ENCODE peak calls at places on chromosome 10, in eight cellular contexts. One of them, this sample, is unnamed.

GRCh38 chr10:42482411-42482810 is 156.0 kb downstream of the ZNF33B start:
- DNase-seq in HTR-8/SVneo: no peak
- DNase-seq in substantia nigra: no peak
- DNase-seq in A549: no peak
- DNase-seq in NCI-H345: no peak
- DNase-seq in fibroblast of mammary gland: peak; percentile 0
- DNase-seq in T-helper 1 cell: no peak
- DNase-seq in pancreas: no peak
- DNase-seq in this sample: no peak

GRCh38 chr10:123637326-123637880 is 28.8 kb upstream of the GPR26 start:
- DNase-seq in fibroblast of mammary gland: peak; percentile 27
- DNase-seq in A549: no peak
- DNase-seq in NCI-H345: no peak
- DNase-seq in substantia nigra: no peak
- DNase-seq in HTR-8/SVneo: no peak
- DNase-seq in pancreas: no peak
- DNase-seq in T-helper 1 cell: no peak
- DNase-seq in this sample: no peak

GRCh38 chr10:112208981-112209380 is 25.4 kb upstream of the GPAM start:
- DNase-seq in fibroblast of mammary gland: peak; percentile 67
- DNase-seq in T-helper 1 cell: no peak
- DNase-seq in A549: no peak
- DNase-seq in substantia nigra: no peak
- DNase-seq in NCI-H345: no peak
- DNase-seq in HTR-8/SVneo: no peak
- DNase-seq in pancreas: no peak
- DNase-seq in this sample: no peak

GRCh38 chr10:127976286-127976685 is 69.4 kb downstream of the PTPRE start:
- DNase-seq in pancreas: no peak
- DNase-seq in A549: no peak
- DNase-seq in fibroblast of mammary gland: peak; percentile 20
- DNase-seq in substantia nigra: no peak
- DNase-seq in T-helper 1 cell: no peak
- DNase-seq in NCI-H345: no peak
- DNase-seq in HTR-8/SVneo: no peak
- DNase-seq in this sample: no peak

GRCh38 chr10:90887555-90887954 is 15.8 kb downstream of the RPP30 start:
- DNase-seq in HTR-8/SVneo: no peak
- DNase-seq in substantia nigra: no peak
- DNase-seq in fibroblast of mammary gland: peak; percentile 51
- DNase-seq in A549: peak; percentile 24
- DNase-seq in T-helper 1 cell: no peak
- DNase-seq in NCI-H345: no peak
- DNase-seq in pancreas: no peak
- DNase-seq in this sample: no peak

GRCh38 chr10:78749200-78749599 is 319.6 kb upstream of the ZMIZ1 start:
- DNase-seq in fibroblast of mammary gland: no peak
- DNase-seq in substantia nigra: no peak
- DNase-seq in NCI-H345: no peak
- DNase-seq in A549: no peak
- DNase-seq in HTR-8/SVneo: no peak
- DNase-seq in T-helper 1 cell: no peak
- DNase-seq in pancreas: no peak
- DNase-seq in this sample: no peak

GRCh38 chr10:131822694-131823245 is 78.0 kb upstream of the PPP2R2D start:
- DNase-seq in substantia nigra: no peak
- DNase-seq in pancreas: peak; percentile 18
- DNase-seq in T-helper 1 cell: no peak
- DNase-seq in NCI-H345: no peak
- DNase-seq in fibroblast of mammary gland: no peak
- DNase-seq in A549: no peak
- DNase-seq in HTR-8/SVneo: no peak
- DNase-seq in this sample: no peak

GRCh38 chr10:513393-513792 is 176.1 kb downstream of the DIP2C start:
- DNase-seq in A549: no peak
- DNase-seq in HTR-8/SVneo: no peak
- DNase-seq in fibroblast of mammary gland: no peak
- DNase-seq in pancreas: peak; percentile 68
- DNase-seq in NCI-H345: no peak
- DNase-seq in substantia nigra: no peak
- DNase-seq in T-helper 1 cell: no peak
- DNase-seq in this sample: no peak

GRCh38 chr10:13158401-13158800 is 3.0 kb upstream of the MCM10 start:
- DNase-seq in pancreas: no peak
- DNase-seq in A549: no peak
- DNase-seq in NCI-H345: no peak
- DNase-seq in HTR-8/SVneo: no peak
- DNase-seq in fibroblast of mammary gland: no peak
- DNase-seq in substantia nigra: no peak
- DNase-seq in T-helper 1 cell: peak; percentile 14
- DNase-seq in this sample: no peak

GRCh38 chr10:36018996-36019395 is 376.9 kb upstream of the FZD8 start:
- DNase-seq in fibroblast of mammary gland: no peak
- DNase-seq in substantia nigra: no peak
- DNase-seq in pancreas: no peak
- DNase-seq in NCI-H345: no peak
- DNase-seq in HTR-8/SVneo: no peak
- DNase-seq in A549: no peak
- DNase-seq in T-helper 1 cell: no peak
- DNase-seq in this sample: no peak

GRCh38 chr10:44512345-44513095 is 127.6 kb upstream of the CXCL12 start:
- DNase-seq in substantia nigra: no peak
- DNase-seq in NCI-H345: no peak
- DNase-seq in pancreas: no peak
- DNase-seq in T-helper 1 cell: no peak
- DNase-seq in A549: no peak
- DNase-seq in fibroblast of mammary gland: no peak
- DNase-seq in HTR-8/SVneo: no peak
- DNase-seq in this sample: no peak

GRCh38 chr10:10647331-10647730 is 370.3 kb upstream of the CELF2 start:
- DNase-seq in fibroblast of mammary gland: peak; percentile 55
- DNase-seq in NCI-H345: no peak
- DNase-seq in substantia nigra: no peak
- DNase-seq in A549: no peak
- DNase-seq in T-helper 1 cell: no peak
- DNase-seq in HTR-8/SVneo: no peak
- DNase-seq in pancreas: no peak
- DNase-seq in this sample: no peak

GRCh38 chr10:129101232-129101980 is 365.6 kb upstream of the MGMT start:
- DNase-seq in fibroblast of mammary gland: no peak
- DNase-seq in pancreas: no peak
- DNase-seq in A549: no peak
- DNase-seq in NCI-H345: peak; percentile 35
- DNase-seq in T-helper 1 cell: no peak
- DNase-seq in substantia nigra: no peak
- DNase-seq in HTR-8/SVneo: no peak
- DNase-seq in this sample: no peak